ENCODE peak calls at places on chromosomes 7 and 10, in seven cellular contexts. One of them, this sample, is unnamed.

GRCh38 chr7:2169923-2170575 is 62.7 kb downstream of the MAD1L1 start:
- DNase-seq in foreskin fibroblast: no peak
- DNase-seq in GM12865: no peak
- DNase-seq in AG09309: no peak
- DNase-seq in breast epithelium: no peak
- DNase-seq in AG04449: no peak
- DNase-seq in upper lobe of right lung: peak; percentile 58
- DNase-seq in this sample: no peak

GRCh38 chr7:27735165-27735564 is 4.8 kb upstream of the TAX1BP1 start:
- DNase-seq in AG09309: no peak
- DNase-seq in AG04449: no peak
- DNase-seq in upper lobe of right lung: no peak
- DNase-seq in GM12865: no peak
- DNase-seq in breast epithelium: no peak
- DNase-seq in foreskin fibroblast: no peak
- DNase-seq in this sample: no peak

GRCh38 chr10:75487087-75487784 is 55.8 kb downstream of the LRMDA start:
- DNase-seq in GM12865: peak; percentile 20
- DNase-seq in AG04449: no peak
- DNase-seq in AG09309: no peak
- DNase-seq in upper lobe of right lung: no peak
- DNase-seq in foreskin fibroblast: no peak
- DNase-seq in breast epithelium: no peak
- DNase-seq in this sample: no peak

GRCh38 chr10:88616250-88616977 is 29.9 kb downstream of the LIPJ start:
- DNase-seq in AG04449: no peak
- DNase-seq in foreskin fibroblast: no peak
- DNase-seq in AG09309: no peak
- DNase-seq in breast epithelium: no peak
- DNase-seq in GM12865: peak; percentile 9
- DNase-seq in upper lobe of right lung: peak; percentile 56
- DNase-seq in this sample: no peak

GRCh38 chr10:12628964-12629766 is 279.8 kb downstream of the CAMK1D start:
- DNase-seq in upper lobe of right lung: no peak
- DNase-seq in foreskin fibroblast: no peak
- DNase-seq in AG09309: no peak
- DNase-seq in AG04449: no peak
- DNase-seq in breast epithelium: no peak
- DNase-seq in GM12865: no peak
- DNase-seq in this sample: no peak

GRCh38 chr7:95321720-95322119 is 2.6 kb downstream of the PON1 start:
- DNase-seq in GM12865: no peak
- DNase-seq in breast epithelium: no peak
- DNase-seq in AG09309: no peak
- DNase-seq in upper lobe of right lung: no peak
- DNase-seq in foreskin fibroblast: no peak
- DNase-seq in AG04449: no peak
- DNase-seq in this sample: no peak

GRCh38 chr7:83072576-83073517 is 89.8 kb downstream of the PCLO start:
- DNase-seq in AG09309: no peak
- DNase-seq in GM12865: no peak
- DNase-seq in AG04449: no peak
- DNase-seq in foreskin fibroblast: no peak
- DNase-seq in upper lobe of right lung: no peak
- DNase-seq in breast epithelium: no peak
- DNase-seq in this sample: no peak

GRCh38 chr10:31830887-31831286 is 97.7 kb downstream of the ARHGAP12 start:
- DNase-seq in breast epithelium: no peak
- DNase-seq in AG09309: no peak
- DNase-seq in GM12865: no peak
- DNase-seq in AG04449: no peak
- DNase-seq in foreskin fibroblast: peak; percentile 19
- DNase-seq in upper lobe of right lung: no peak
- DNase-seq in this sample: no peak

GRCh38 chr7:4665661-4666060 is 16.4 kb upstream of the FOXK1 start:
- DNase-seq in GM12865: no peak
- DNase-seq in AG09309: peak; percentile 89
- DNase-seq in breast epithelium: no peak
- DNase-seq in foreskin fibroblast: peak; percentile 63
- DNase-seq in AG04449: peak; percentile 100
- DNase-seq in upper lobe of right lung: no peak
- DNase-seq in this sample: peak; percentile 97

GRCh38 chr10:86282664-86283465 is 83.7 kb downstream of the GRID1 start:
- DNase-seq in AG09309: no peak
- DNase-seq in AG04449: no peak
- DNase-seq in GM12865: no peak
- DNase-seq in foreskin fibroblast: no peak
- DNase-seq in upper lobe of right lung: peak; percentile 36
- DNase-seq in breast epithelium: peak; percentile 8
- DNase-seq in this sample: no peak

GRCh38 chr7:28488061-28488791 is 75.9 kb downstream of the CREB5 start:
- DNase-seq in GM12865: no peak
- DNase-seq in AG09309: no peak
- DNase-seq in breast epithelium: no peak
- DNase-seq in foreskin fibroblast: no peak
- DNase-seq in AG04449: no peak
- DNase-seq in upper lobe of right lung: no peak
- DNase-seq in this sample: no peak

GRCh38 chr10:62992145-62992721 is 140.9 kb upstream of the NRBF2 start:
- DNase-seq in AG04449: no peak
- DNase-seq in GM12865: peak; percentile 72
- DNase-seq in AG09309: no peak
- DNase-seq in foreskin fibroblast: no peak
- DNase-seq in upper lobe of right lung: no peak
- DNase-seq in breast epithelium: peak; percentile 18
- DNase-seq in this sample: no peak

GRCh38 chr10:86635402-86635801 is 18.9 kb upstream of the OPN4 start:
- DNase-seq in GM12865: no peak
- DNase-seq in upper lobe of right lung: no peak
- DNase-seq in AG04449: peak; percentile 78
- DNase-seq in AG09309: peak; percentile 73
- DNase-seq in breast epithelium: no peak
- DNase-seq in foreskin fibroblast: peak; percentile 67
- DNase-seq in this sample: no peak

GRCh38 chr10:88651131-88651541 is 13.1 kb upstream of the LIPF start:
- DNase-seq in breast epithelium: no peak
- DNase-seq in upper lobe of right lung: no peak
- DNase-seq in AG04449: peak; percentile 71
- DNase-seq in AG09309: peak; percentile 58
- DNase-seq in GM12865: no peak
- DNase-seq in foreskin fibroblast: peak; percentile 74
- DNase-seq in this sample: peak; percentile 83

GRCh38 chr7:158814637-158815036 is 14.7 kb downstream of the ESYT2 start:
- DNase-seq in breast epithelium: no peak
- DNase-seq in GM12865: no peak
- DNase-seq in AG04449: no peak
- DNase-seq in foreskin fibroblast: no peak
- DNase-seq in upper lobe of right lung: no peak
- DNase-seq in AG09309: no peak
- DNase-seq in this sample: no peak

DNA sequence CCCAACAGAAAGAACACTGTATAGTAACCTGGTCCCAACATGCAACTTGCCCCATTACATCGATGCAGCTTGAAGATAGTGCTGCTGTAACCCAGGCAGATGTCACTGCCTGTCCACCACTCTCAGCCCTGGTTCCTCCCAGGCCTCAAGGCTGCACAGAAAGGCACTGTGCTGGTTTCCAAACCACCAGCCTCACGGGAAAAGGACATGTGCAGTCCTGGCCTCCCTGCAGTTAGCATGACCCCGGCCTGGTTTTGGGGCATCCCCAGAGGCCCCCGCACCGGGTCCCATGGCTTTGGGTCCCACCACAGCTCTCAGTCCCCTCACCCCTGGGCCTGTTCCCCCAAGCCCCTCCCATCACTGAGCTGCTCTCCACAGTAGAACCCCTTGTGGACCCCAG is 214.5 kb downstream of the TNS3 start:
- DNase-seq in AG04449: no peak
- DNase-seq in GM12865: no peak
- DNase-seq in upper lobe of right lung: no peak
- DNase-seq in breast epithelium: no peak
- DNase-seq in AG09309: no peak
- DNase-seq in foreskin fibroblast: no peak
- DNase-seq in this sample: no peak
- H3K4me3 ChIP-seq in AG04449: no peak overlapping the region
- H3K4me3 ChIP-seq in GM12865: no peak overlapping the region
- H3K4me3 ChIP-seq in upper lobe of right lung: no peak overlapping the region
- H3K4me3 ChIP-seq in breast epithelium: no peak overlapping the region
- H3K4me3 ChIP-seq in AG09309: no peak overlapping the region
- H3K4me3 ChIP-seq in foreskin fibroblast: no peak overlapping the region
- H3K4me3 ChIP-seq in this sample: no peak overlapping the region

DNA sequence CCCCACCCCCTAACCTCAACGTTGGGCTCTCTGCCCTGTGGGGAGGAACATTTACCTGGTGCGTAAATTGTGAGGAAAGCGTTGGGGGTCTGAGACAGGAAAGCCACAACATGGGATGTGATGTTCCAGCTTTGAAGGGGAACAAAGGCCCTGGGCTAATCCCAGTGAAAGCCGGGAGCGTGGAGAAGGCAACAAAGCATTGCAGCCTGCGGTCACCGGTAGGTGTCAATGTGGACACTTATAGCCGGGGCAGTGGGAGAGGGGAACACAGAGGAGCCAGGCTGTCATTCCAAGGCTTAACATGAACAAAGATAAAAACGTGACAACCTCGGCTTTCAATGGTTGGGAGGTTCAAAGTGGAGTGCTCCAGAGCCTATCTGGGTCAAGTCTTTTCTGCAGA is 12.7 kb downstream of the PTF1A start:
- DNase-seq in AG04449: no peak
- DNase-seq in breast epithelium: no peak
- DNase-seq in AG09309: no peak
- DNase-seq in GM12865: no peak
- DNase-seq in foreskin fibroblast: no peak
- DNase-seq in upper lobe of right lung: no peak
- DNase-seq in this sample: no peak
- TF ChIP-seq CTCF in AG04449: no peak
- TF ChIP-seq CTCF in breast epithelium: no peak
- TF ChIP-seq CTCF in AG09309: no peak
- TF ChIP-seq CTCF in GM12865: no peak
- TF ChIP-seq CTCF in foreskin fibroblast: no peak
- TF ChIP-seq CTCF in upper lobe of right lung: no peak
- TF ChIP-seq CTCF in this sample: no peak

DNA sequence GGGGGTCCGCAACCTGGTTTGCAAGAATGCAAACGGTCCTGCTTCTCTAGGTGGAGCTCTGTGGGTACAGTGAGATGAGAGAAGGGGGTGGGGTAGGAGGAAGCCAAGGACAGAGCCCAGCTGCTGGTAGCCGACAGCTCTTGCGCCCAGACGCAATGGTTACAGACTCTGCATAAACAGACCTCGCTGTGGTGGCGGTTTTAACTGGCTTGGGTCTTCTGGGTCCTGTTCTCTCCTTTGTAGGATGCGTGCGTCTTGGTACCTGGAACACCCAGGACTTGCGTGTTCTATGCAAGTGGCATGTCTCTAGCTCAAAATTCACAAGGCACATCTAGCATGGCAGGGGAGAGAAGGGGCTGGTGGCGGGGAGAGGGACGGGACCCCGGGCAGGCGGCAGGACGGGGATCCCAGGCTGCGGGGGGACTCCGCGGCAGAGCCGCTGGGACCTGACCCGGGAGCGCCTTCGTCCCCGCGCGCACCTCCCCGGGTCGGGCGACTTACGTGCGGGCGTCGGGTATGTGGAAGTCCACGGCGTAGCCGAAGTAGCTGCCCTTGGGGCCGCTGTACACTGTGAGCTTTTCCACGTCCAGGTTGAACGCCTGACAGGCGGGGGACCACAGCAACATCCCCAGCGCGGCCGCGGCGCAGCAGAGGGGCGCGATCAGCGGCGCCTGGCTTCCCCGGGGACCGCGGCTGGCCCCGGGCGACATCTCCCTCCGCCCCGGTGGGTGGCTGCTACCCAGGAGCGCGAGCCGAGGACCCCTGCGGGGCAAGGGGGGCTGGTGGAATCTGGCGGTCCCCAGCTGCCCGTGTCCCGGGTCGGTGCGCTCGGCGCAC is 442 bp downstream of the ITGA8 start:
- DNase-seq in upper lobe of right lung: no peak
- DNase-seq in foreskin fibroblast: no peak
- DNase-seq in GM12865: no peak
- DNase-seq in breast epithelium: no peak
- DNase-seq in AG09309: no peak
- DNase-seq in AG04449: no peak
- DNase-seq in this sample: no peak
- H3K4me3 ChIP-seq in upper lobe of right lung: peak overlapping the region; percentile 46
- H3K4me3 ChIP-seq in foreskin fibroblast: peak overlapping the region; percentile 44
- H3K4me3 ChIP-seq in GM12865: no peak overlapping the region
- H3K4me3 ChIP-seq in breast epithelium: peak overlapping the region; percentile 68
- H3K4me3 ChIP-seq in AG09309: peak overlapping the region; percentile 36
- H3K4me3 ChIP-seq in AG04449: peak overlapping the region; percentile 55
- H3K4me3 ChIP-seq in this sample: peak overlapping the region; percentile 46

GRCh38 chr7:87231243-87231642 is 11.7 kb upstream of the TMEM243 start:
- DNase-seq in foreskin fibroblast: no peak
- DNase-seq in upper lobe of right lung: no peak
- DNase-seq in AG09309: no peak
- DNase-seq in breast epithelium: peak; percentile 22
- DNase-seq in GM12865: no peak
- DNase-seq in AG04449: no peak
- DNase-seq in this sample: no peak
- TF ChIP-seq CTCF in foreskin fibroblast: no peak
- TF ChIP-seq CTCF in upper lobe of right lung: no peak
- TF ChIP-seq CTCF in AG09309: no peak
- TF ChIP-seq CTCF in breast epithelium: no peak
- TF ChIP-seq CTCF in GM12865: no peak
- TF ChIP-seq CTCF in AG04449: no peak
- TF ChIP-seq CTCF in this sample: no peak

This sample was measured in astrocyte of the cerebellum.